ENCODE peak calls at places on chromosomes 13 and 19, in four cellular contexts. H, X, D and P are unnamed samples.

GRCh38 chr13:61531383-61532065 is 115.9 kb upstream of the PCDH20 start:
- DNase-seq in H (no peak), X (no peak), D (no peak), P (no peak)

GRCh38 chr13:102965802-102966201 is 100.4 kb downstream of the SLC10A2 start:
- DNase-seq in H (no peak), X (no peak), D (no peak), P (no peak)

GRCh38 chr19:5718032-5718578 is 1.8 kb downstream of the LONP1 start:
- DNase-seq in H (no peak), X (no peak), D (peak), P (peak)

GRCh38 chr19:32201661-32202060 is 143.7 kb upstream of the ZNF507 start:
- DNase-seq in H (no peak), X (no peak), D (no peak), P (no peak)

GRCh38 chr13:80862466-80862865 is 521.5 kb upstream of the SPRY2 start:
- DNase-seq in H (no peak), X (no peak), D (no peak), P (no peak)

GRCh38 chr13:22696433-22696832 is 484.3 kb upstream of the SGCG start:
- DNase-seq in H (no peak), X (no peak), D (no peak), P (no peak)

GRCh38 chr13:88908896-88909535 is 1237.8 kb downstream of the SLITRK5 start:
- DNase-seq in H (no peak), X (no peak), D (no peak), P (no peak)

GRCh38 chr13:81388400-81388799 is 1047.5 kb upstream of the SPRY2 start:
- DNase-seq in H (no peak), X (no peak), D (no peak), P (no peak)

GRCh38 chr13:20796791-20797513 is 23.2 kb upstream of the EEF1AKMT1 start:
- DNase-seq in H (no peak), X (no peak), D (no peak), P (peak)

GRCh38 chr19:2425622-2426581 is 1.5 kb downstream of the TIMM13 start:
- DNase-seq in H (no peak), X (no peak), D (no peak), P (no peak)

GRCh38 chr19:13850910-13851753 is 25.8 kb upstream of the NANOS3 start:
- DNase-seq in H (no peak), X (peak), D (peak), P (peak)

GRCh38 chr13:109672545-109672944 is 113.8 kb downstream of the IRS2 start:
- DNase-seq in H (no peak), X (no peak), D (no peak), P (peak)

GRCh38 chr13:38690231-38690630 is 3.4 kb downstream of the FREM2 start:
- DNase-seq in H (no peak), X (no peak), D (no peak), P (no peak)

GRCh38 chr19:36032251-36033104 is at the start of gene CLIP3:
- DNase-seq in H (no peak), X (no peak), D (peak), P (peak)

GRCh38 chr19:30609656-30610270 is 237.6 kb downstream of the ZNF536 start:
- DNase-seq in H (no peak), X (no peak), D (no peak), P (no peak)

GRCh38 chr19:32526895-32527294 is 54.1 kb upstream of the PDCD5 start:
- DNase-seq in H (no peak), X (no peak), D (no peak), P (no peak)

GRCh38 chr19:50943074-50943828 is 9.6 kb downstream of the KLK5 start:
- DNase-seq in H (no peak), X (no peak), D (no peak), P (no peak)

GRCh38 chr19:45276284-45276687 is 25.2 kb downstream of the MARK4 start:
- DNase-seq in H (no peak), X (peak), D (no peak), P (peak)

GRCh38 chr13:74191036-74191809 is 57.0 kb upstream of the KLF12 start:
- DNase-seq in H (no peak), X (no peak), D (no peak), P (peak)

GRCh38 chr13:96581741-96582140 is 412.5 kb downstream of the OXGR1 start:
- DNase-seq in H (no peak), X (no peak), D (no peak), P (no peak)

GRCh38 chr19:51196181-51196580 is 28.7 kb upstream of the CD33 start:
- DNase-seq in H (no peak), X (no peak), D (no peak), P (no peak)

GRCh38 chr19:33464010-33464732 is 57.4 kb downstream of the PEPD start:
- DNase-seq in H (no peak), X (no peak), D (no peak), P (no peak)

GRCh38 chr13:40697711-40698110 is 31.3 kb upstream of the FOXO1 start:
- DNase-seq in H (no peak), X (no peak), D (no peak), P (no peak)

GRCh38 chr19:51398096-51398704 is 7.8 kb upstream of the C19orf84 start:
- DNase-seq in H (peak), X (peak), D (peak), P (peak)

GRCh38 chr13:32115069-32115468 is 83.5 kb downstream of the FRY start:
- DNase-seq in H (no peak), X (no peak), D (no peak), P (no peak)

GRCh38 chr13:28730762-28731161 is 12.0 kb upstream of the SLC46A3 start:
- DNase-seq in H (no peak), X (no peak), D (no peak), P (no peak)

DNA sequence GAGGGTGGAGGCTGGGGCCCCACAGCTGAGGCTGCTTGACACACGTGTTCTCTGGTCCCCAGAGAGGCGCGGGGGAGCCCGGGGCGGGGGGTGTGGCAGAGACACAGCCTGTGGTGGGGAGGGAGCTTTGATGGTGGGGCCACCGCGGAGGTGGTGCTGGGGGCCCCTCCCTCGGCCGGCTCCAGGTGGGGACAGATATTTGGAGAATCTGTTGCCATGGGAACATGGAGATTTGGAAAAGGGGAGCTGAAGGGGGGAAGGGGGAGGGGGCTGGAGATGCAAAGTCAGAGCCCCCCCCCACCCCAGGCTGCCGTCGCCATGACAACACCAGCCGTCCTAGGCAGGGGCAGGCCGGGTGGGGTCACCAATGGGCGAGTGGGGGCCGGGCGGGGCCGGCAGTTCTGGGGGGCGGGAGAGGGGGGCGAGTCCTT is 1.2 kb downstream of the PRKCG start:
- DNase-seq in H (no peak), X (no peak), D (peak), P (no peak)
- TF ChIP-seq MAZ in H (no peak), X (no peak), D (no peak), P (no peak)

DNA sequence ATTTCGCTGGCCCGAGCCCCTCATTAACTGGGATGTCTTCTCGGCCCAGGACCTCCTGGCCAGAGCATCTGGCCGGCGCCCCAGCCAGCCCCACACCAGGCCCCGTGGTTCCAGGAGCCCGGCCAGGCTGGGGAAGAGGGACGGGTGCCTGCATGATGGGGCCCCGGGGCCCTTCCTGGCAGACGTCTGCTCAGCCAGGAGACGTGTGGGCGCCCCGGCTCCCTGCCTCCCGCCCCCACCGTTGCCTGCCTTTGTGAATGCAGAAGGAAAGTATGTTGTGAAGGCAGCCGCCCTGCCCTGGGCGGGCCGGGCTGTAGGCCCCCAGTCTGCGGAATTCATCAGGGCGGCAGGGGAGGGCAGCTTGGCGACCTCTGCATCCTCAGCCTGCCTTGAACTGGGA is 4.4 kb upstream of the COMP start:
- DNase-seq in H (no peak), X (no peak), D (no peak), P (no peak)
- TF ChIP-seq MAZ in H (no peak), X (no peak), D (no peak), P (no peak)

DNA sequence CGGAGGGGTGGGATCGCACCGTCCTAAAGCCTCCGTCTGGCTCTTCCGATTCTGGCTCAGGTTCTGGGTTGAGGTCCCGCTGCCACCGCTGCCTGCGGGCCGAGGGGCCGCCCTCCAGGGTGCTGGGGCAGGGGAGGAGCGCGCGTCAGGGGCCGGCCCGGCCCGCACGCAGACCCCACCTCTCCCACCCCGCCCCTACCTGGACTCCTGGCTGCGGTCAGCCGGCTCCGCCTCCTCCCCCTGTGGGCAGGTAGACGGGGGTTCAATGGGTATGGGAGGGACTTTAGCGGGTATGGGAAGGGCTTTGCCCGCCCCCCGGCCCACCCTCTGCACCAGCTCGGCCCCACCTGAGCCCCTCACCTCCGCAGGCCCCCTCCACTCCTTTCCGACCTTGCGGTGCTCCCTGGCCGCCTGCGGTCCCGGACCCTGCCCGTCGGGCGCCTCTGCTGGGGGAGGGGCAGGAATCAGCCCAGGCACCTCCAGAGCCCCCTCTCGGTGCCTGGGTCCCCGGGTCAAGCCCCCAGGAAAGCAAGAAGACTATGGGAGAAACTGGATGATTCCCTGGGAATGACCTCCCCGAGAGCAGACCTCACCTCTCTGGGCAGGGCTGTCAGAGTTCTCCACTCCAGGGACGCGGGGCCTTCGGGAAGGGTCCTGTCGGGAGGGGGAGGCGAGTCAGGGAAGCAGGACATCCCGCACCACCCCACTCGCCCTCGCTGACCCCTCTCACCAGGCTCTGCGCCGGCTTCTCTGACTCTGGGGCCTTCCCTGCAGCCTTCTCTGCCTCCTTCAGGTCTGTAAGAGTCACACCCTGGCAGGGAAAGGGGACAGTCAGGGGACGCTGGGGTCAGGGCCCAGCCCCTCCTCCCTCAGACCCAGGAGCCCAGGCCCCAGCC is 17.0 kb downstream of the EPS8L1 start:
- DNase-seq in H (no peak), X (no peak), D (no peak), P (no peak)
- TF ChIP-seq MAZ in H (no peak), X (no peak), D (no peak), P (no peak)

GRCh38 chr19:38522915-38523314 is 89.4 kb downstream of the RYR1 start:
- DNase-seq in H (no peak), X (no peak), D (no peak), P (no peak)
- TF ChIP-seq MAZ in H (no peak), X (no peak), D (no peak), P (no peak)

GRCh38 chr19:56252699-56253422 is 19.7 kb upstream of the EDDM13 start:
- DNase-seq in H (peak), X (peak), D (peak), P (peak)

GRCh38 chr19:56258272-56258671 is 14.3 kb upstream of the EDDM13 start:
- DNase-seq in H (no peak), X (no peak), D (peak), P (no peak)

GRCh38 chr19:56253737-56254136 is 18.8 kb upstream of the EDDM13 start:
- DNase-seq in H (peak), X (peak), D (peak), P (peak)
- TF ChIP-seq MAZ in H (no peak), X (no peak), D (no peak), P (no peak)